ENCODE peak calls at places on chromosomes 6 and 20, in nine cellular contexts. J is GM12878, V is A549, K is HCT116, M is HepG2, P is SK-N-SH, E is Panc1, D is GM23338, X is K562. H is an unnamed sample.

GRCh38 chr6:123962508-123962907 is 158.8 kb downstream of the NKAIN2 start:
- DNase-seq in J (no peak), V (no peak), K (no peak), M (peak; percentile 4), P (no peak), E (no peak), D (no peak), X (no peak), H (no peak)

GRCh38 chr6:123509112-123509511 is 127.6 kb downstream of the TRDN start:
- DNase-seq in J (no peak), V (no peak), K (no peak), M (no peak), P (no peak), E (no peak), D (no peak), X (no peak), H (no peak)

GRCh38 chr6:154509421-154510143 is 903 bp downstream of the CNKSR3 start:
- DNase-seq in J (no peak), V (no peak), K (no peak), M (peak; percentile 44), P (peak; percentile 71), E (no peak), D (peak; percentile 52), X (peak; percentile 68), H (no peak)

GRCh38 chr6:80263603-80264002 is 157.1 kb downstream of the BCKDHB start:
- DNase-seq in J (no peak), V (no peak), K (no peak), M (no peak), P (no peak), E (no peak), D (no peak), X (no peak), H (no peak)

GRCh38 chr6:104959453-104959858 is 2.5 kb downstream of the LIN28B start:
- DNase-seq in J (no peak), V (no peak), K (no peak), M (no peak), P (no peak), E (no peak), D (no peak), X (no peak), H (no peak)

GRCh38 chr6:75855047-75855446 is 106.0 kb downstream of the MYO6 start:
- DNase-seq in J (no peak), V (peak; percentile 2), K (peak; percentile 48), M (peak; percentile 59), P (peak; percentile 15), E (no peak), D (peak; percentile 87), X (peak; percentile 21), H (no peak)

GRCh38 chr6:33502486-33502885 is 48.1 kb downstream of the ZBTB9 start:
- DNase-seq in J (no peak), V (no peak), K (no peak), M (no peak), P (no peak), E (no peak), D (no peak), X (no peak), H (no peak)

GRCh38 chr6:113031591-113031990 is 684.5 kb downstream of the RFPL4B start:
- DNase-seq in J (no peak), V (no peak), K (no peak), M (no peak), P (no peak), E (no peak), D (no peak), X (no peak), H (no peak)

GRCh38 chr6:41705996-41706835 is 29.2 kb downstream of the TFEB start:
- DNase-seq in J (peak; percentile 87), V (peak; percentile 78), K (no peak), M (peak; percentile 67), P (peak; percentile 80), E (peak; percentile 17), D (peak; percentile 84), X (peak; percentile 95), H (peak; percentile 85)

GRCh38 chr6:141688916-141689315 is 443.8 kb upstream of the GJE1 start:
- DNase-seq in J (peak; percentile 3), V (no peak), K (no peak), M (no peak), P (no peak), E (no peak), D (no peak), X (no peak), H (no peak)

GRCh38 chr6:152585236-152585635 is 51.9 kb downstream of the SYNE1 start:
- DNase-seq in J (no peak), V (no peak), K (no peak), M (no peak), P (no peak), E (no peak), D (no peak), X (no peak), H (no peak)

GRCh38 chr6:158709809-158710208 is 60.0 kb downstream of the SYTL3 start:
- DNase-seq in J (no peak), V (no peak), K (no peak), M (no peak), P (no peak), E (no peak), D (no peak), X (no peak), H (no peak)

GRCh38 chr6:144360401-144360800 is 75.3 kb downstream of the UTRN start:
- DNase-seq in J (no peak), V (no peak), K (no peak), M (no peak), P (no peak), E (no peak), D (no peak), X (no peak), H (no peak)

GRCh38 chr6:40962241-40962640 is 76.8 kb downstream of the UNC5CL start:
- DNase-seq in J (peak; percentile 36), V (peak; percentile 59), K (peak; percentile 77), M (peak; percentile 52), P (no peak), E (peak; percentile 67), D (no peak), X (no peak), H (peak; percentile 12)

GRCh38 chr6:111669326-111669725 is 63.6 kb upstream of the TRAF3IP2 start:
- DNase-seq in J (no peak), V (no peak), K (no peak), M (no peak), P (no peak), E (no peak), D (no peak), X (no peak), H (no peak)

GRCh38 chr6:26234421-26235239 is 130.4 kb upstream of the BTN3A2 start:
- DNase-seq in J (peak; percentile 96), V (peak; percentile 80), K (no peak), M (no peak), P (peak; percentile 73), E (no peak), D (peak; percentile 85), X (peak; percentile 73), H (no peak)

DNA sequence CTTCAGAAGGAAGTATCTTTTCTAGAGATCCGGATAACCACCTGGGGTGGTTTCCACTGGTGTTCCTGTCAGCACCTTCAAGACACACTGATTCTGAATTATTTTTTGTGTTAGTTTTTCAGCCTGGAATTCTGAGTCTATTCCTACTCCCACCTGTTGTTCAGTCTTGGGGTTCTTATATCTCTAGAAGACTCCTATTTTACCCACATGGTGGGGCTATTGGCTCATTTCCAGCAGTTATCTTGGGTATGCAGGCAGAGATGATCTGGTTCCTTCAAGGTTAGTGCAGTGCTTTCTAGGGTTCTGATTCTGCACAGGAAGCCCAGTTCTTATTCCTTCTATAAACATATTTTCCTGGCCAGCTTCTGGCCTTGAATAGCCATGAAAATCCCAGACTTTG is 175.6 kb upstream of the PDE7B start:
- DNase-seq in J (peak; percentile 4), V (peak; percentile 17), K (peak; percentile 23), M (peak; percentile 22), P (peak; percentile 39), E (peak; percentile 4), D (peak; percentile 85), X (peak; percentile 46), H (peak; percentile 53)
- TF ChIP-seq REST in J (no peak), V (no peak), K (no peak), M (no peak), P (no peak), E (no peak), D (no peak), X (no peak), H (no peak)

DNA sequence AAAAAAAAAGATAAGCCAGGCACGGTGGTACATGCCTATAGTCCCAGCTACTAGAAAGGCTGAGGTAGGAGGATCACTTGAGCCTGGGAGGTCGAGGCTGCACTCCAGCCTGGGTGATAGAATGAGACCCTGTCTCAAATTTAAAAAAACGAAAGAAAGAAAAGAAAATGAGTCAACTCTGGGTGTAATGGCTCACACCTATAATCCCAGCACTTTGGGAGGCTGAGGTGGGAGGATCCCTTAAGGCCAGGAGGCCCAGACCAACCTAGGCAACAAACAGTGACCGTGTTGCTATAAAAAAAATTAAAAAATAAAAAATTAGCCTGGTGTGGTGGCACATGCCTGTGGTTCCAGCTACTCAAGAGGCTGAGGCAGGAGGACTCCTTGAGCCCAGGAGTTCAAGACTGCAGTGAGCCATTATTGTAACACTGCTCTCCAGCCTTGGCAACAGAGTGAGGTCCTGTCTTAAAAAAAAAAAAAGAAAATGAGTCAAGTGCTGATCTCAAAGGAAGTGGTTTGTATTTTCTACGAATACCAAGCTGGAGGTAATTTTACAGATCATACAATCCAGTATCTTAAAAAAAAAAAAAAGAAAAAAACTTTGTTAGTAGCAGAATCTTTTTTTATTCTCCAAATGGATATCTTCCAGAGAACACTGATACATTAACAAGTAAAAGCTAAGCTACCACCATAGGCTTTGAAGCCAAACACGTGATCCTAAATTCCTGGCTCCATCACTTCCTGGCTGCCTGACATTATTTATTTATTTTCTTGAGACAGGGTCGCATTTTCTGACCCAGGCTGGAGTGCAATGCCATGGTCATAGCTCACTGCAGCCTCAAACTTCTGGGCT is 5.7 kb downstream of the COMMD7 start:
- DNase-seq in J (no peak), V (no peak), K (no peak), M (no peak), P (no peak), E (no peak), D (no peak), X (no peak), H (no peak)
- TF ChIP-seq REST in J (no peak), V (no peak), K (no peak), M (no peak), P (no peak), E (no peak), D (no peak), X (no peak), H (no peak)

DNA sequence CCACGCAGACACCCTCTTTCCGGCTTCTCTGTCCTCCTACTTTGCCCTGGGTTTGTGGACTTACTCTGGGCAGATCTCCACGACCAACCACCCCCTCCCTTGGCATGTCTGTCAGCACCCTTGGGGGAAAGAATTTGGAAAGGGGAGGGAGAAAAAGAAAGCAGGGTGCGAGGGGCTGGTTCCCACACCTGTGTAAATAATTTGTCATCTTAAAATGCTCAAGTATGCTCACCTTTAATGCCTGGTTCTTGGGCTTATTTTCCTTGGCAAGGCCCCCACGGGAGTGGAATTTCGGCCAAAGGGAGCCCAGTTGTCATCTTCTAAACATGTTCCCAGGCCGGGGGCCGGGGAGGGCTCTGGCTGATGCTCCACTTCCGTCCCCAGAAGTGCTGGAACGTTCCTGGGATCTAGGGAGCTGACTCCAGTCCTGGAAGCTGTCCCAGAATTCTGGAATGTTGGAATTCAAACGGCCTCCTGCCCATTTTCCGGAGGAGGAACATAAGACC is 122.1 kb downstream of the CEBPB start:
- DNase-seq in J (no peak), V (no peak), K (no peak), M (no peak), P (no peak), E (no peak), D (no peak), X (no peak), H (no peak)
- TF ChIP-seq REST in J (no peak), V (no peak), K (no peak), M (no peak), P (no peak), E (peak; percentile 22), D (no peak), X (no peak), H (no peak)

GRCh38 chr6:11393713-11394627 is 143.6 kb upstream of the TMEM170B start:
- DNase-seq in J (no peak), V (no peak), K (no peak), M (peak; percentile 54), P (no peak), E (no peak), D (no peak), X (no peak), H (no peak)
- TF ChIP-seq REST in J (no peak), V (no peak), K (no peak), M (no peak), P (no peak), E (no peak), D (no peak), X (no peak), H (no peak)

H was measured in HL-60.